ENCODE peak calls at places on chromosome 9, in four cellular contexts. One of them, this sample, is unnamed.

GRCh38 chr9:128470560-128470959 is 14.8 kb downstream of the ODF2 start:
- DNase-seq in GM12878: no peak
- DNase-seq in HepG2: no peak
- DNase-seq in K562: no peak
- DNase-seq in this sample: no peak

GRCh38 chr9:981491-981898 is 5.0 kb downstream of the DMRT3 start:
- DNase-seq in GM12878: no peak
- DNase-seq in HepG2: no peak
- DNase-seq in K562: no peak
- DNase-seq in this sample: no peak

GRCh38 chr9:106420511-106420944 is 442.4 kb upstream of the ZNF462 start:
- DNase-seq in GM12878: peak; percentile 76
- DNase-seq in HepG2: no peak
- DNase-seq in K562: no peak
- DNase-seq in this sample: no peak

GRCh38 chr9:591292-591691 is 250.2 kb upstream of the DMRT1 start:
- DNase-seq in GM12878: no peak
- DNase-seq in HepG2: no peak
- DNase-seq in K562: no peak
- DNase-seq in this sample: no peak

GRCh38 chr9:114448706-114449105 is 56.6 kb downstream of the WHRN start:
- DNase-seq in GM12878: no peak
- DNase-seq in HepG2: no peak
- DNase-seq in K562: no peak
- DNase-seq in this sample: no peak

GRCh38 chr9:108776920-108777650 is 78.7 kb downstream of the ACTL7B start:
- DNase-seq in GM12878: no peak
- DNase-seq in HepG2: peak; percentile 81
- DNase-seq in K562: no peak
- DNase-seq in this sample: no peak

GRCh38 chr9:108586451-108586850 is 269.3 kb downstream of the ACTL7B start:
- DNase-seq in GM12878: no peak
- DNase-seq in HepG2: no peak
- DNase-seq in K562: no peak
- DNase-seq in this sample: no peak

GRCh38 chr9:131685753-131686706 is 53.8 kb downstream of the RAPGEF1 start:
- DNase-seq in GM12878: no peak
- DNase-seq in HepG2: no peak
- DNase-seq in K562: no peak
- DNase-seq in this sample: no peak

GRCh38 chr9:81968026-81968425 is 20.5 kb upstream of the SPATA31D1 start:
- DNase-seq in GM12878: no peak
- DNase-seq in HepG2: no peak
- DNase-seq in K562: no peak
- DNase-seq in this sample: no peak

GRCh38 chr9:13721481-13722235 is 442.2 kb upstream of the MPDZ start:
- DNase-seq in GM12878: no peak
- DNase-seq in HepG2: no peak
- DNase-seq in K562: no peak
- DNase-seq in this sample: no peak

GRCh38 chr9:7067169-7067568 is 309.4 kb downstream of the KDM4C start:
- DNase-seq in GM12878: no peak
- DNase-seq in HepG2: no peak
- DNase-seq in K562: peak; percentile 63
- DNase-seq in this sample: no peak

GRCh38 chr9:77707696-77708095 is 59.6 kb upstream of the GNA14 start:
- DNase-seq in GM12878: no peak
- DNase-seq in HepG2: peak; percentile 62
- DNase-seq in K562: no peak
- DNase-seq in this sample: no peak

GRCh38 chr9:91746904-91747303 is 203.1 kb downstream of the ROR2 start:
- DNase-seq in GM12878: no peak
- DNase-seq in HepG2: no peak
- DNase-seq in K562: peak; percentile 58
- DNase-seq in this sample: no peak
- TF ChIP-seq BHLHE40 in GM12878: no peak
- TF ChIP-seq BHLHE40 in HepG2: no peak
- TF ChIP-seq BHLHE40 in K562: peak; percentile 61
- TF ChIP-seq BHLHE40 in this sample: no peak

DNA sequence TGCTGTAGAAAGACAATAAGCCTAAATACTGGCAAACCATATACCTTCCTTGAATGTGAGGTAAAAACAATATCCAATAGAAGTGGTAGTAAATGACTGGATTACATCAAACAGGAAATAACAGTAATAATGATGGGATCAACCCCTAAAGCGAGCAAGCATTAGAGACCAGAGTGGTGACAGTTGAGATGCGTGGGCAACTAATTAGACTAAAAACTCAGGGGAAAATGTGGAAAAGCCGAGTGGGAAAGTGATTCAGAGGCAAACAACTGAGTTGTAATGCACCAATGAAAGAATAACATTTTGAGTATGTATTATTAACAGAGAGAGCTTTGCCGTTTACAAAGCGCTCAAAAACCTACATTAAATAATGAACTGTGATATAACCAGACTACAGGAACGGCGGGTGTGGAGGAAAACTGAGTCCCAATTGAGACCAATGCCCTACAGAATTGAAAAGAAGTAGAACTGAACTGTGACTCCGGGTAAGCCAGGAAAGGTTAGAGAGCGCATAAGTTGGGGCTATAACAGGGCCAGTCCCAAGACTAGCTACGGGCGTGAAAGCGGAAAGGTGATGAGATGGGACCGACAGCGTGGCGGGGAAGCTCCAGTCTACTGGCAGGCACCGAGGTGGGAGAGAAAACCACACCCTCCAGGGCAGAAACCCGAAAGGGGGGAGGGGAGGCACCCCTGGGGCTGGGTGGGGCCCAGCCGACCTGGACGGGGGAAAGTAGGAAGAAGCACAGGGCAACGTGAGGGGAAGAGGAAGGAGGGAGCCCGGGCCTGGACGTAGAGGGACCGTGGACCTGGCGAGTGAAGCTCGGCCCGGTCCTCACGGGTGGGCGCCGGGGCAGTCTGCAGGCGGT is 590 bp downstream of the UBAP2 start:
- DNase-seq in GM12878: no peak
- DNase-seq in HepG2: peak; percentile 29
- DNase-seq in K562: peak; percentile 78
- DNase-seq in this sample: peak; percentile 43
- TF ChIP-seq FOXM1 in GM12878: no peak
- TF ChIP-seq FOXM1 in HepG2: no peak
- TF ChIP-seq FOXM1 in K562: no peak
- TF ChIP-seq FOXM1 in this sample: no peak

DNA sequence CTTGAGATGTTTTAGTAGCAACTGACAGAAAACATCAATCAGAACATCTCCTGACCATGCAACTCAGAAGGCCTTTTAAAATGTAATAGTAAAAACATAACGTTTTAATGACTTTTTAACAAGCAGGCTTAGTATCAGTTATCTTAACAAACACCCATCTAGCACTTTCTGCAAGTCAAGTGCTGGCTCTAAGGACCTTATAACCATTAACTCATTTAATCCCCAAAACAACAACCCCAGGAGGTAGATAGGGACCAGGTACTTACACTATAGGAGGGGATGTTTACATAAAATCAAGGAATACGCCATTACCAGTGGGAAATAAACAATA is 41.8 kb downstream of the ROR2 start:
- DNase-seq in GM12878: no peak
- DNase-seq in HepG2: no peak
- DNase-seq in K562: no peak
- DNase-seq in this sample: no peak
- TF ChIP-seq FOXK2 in GM12878: no peak
- TF ChIP-seq FOXK2 in HepG2: no peak
- TF ChIP-seq FOXK2 in K562: no peak
- TF ChIP-seq FOXK2 in this sample: no peak

DNA sequence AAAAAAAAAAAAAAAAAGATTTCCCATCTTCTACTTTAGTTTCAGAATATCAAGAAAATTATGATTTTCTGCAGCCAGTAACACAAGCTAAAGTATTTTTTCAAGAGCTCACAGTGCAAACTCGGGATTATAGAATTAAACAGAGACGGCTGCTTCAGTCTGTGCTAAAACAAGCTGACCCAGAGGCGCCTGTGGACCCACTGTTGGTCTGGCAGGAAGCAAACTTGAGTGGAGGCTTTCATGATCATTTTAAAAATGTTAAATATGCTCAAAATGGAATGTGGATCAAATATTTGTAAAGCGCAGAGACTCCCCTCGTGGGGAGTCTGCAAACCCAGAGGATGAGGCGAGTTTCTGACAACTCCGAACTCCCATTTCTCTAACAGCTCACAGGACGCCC is 13.0 kb downstream of the ROR2 start:
- DNase-seq in GM12878: no peak
- DNase-seq in HepG2: no peak
- DNase-seq in K562: no peak
- DNase-seq in this sample: no peak
- TF ChIP-seq BHLHE40 in GM12878: no peak
- TF ChIP-seq BHLHE40 in HepG2: no peak
- TF ChIP-seq BHLHE40 in K562: no peak
- TF ChIP-seq BHLHE40 in this sample: no peak

GRCh38 chr9:121748080-121748479 is 96.6 kb downstream of the DAB2IP start:
- DNase-seq in GM12878: no peak
- DNase-seq in HepG2: no peak
- DNase-seq in K562: no peak
- DNase-seq in this sample: no peak
- TF ChIP-seq FOXM1 in GM12878: no peak
- TF ChIP-seq FOXM1 in HepG2: no peak
- TF ChIP-seq FOXM1 in K562: no peak
- TF ChIP-seq FOXM1 in this sample: no peak

GRCh38 chr9:21964925-21965385 is 29.2 kb downstream of the CDKN2A start:
- DNase-seq in GM12878: no peak
- DNase-seq in HepG2: no peak
- DNase-seq in K562: no peak
- DNase-seq in this sample: no peak
- TF ChIP-seq FOXK2 in GM12878: no peak
- TF ChIP-seq FOXK2 in HepG2: no peak
- TF ChIP-seq FOXK2 in K562: no peak
- TF ChIP-seq FOXK2 in this sample: no peak

DNA sequence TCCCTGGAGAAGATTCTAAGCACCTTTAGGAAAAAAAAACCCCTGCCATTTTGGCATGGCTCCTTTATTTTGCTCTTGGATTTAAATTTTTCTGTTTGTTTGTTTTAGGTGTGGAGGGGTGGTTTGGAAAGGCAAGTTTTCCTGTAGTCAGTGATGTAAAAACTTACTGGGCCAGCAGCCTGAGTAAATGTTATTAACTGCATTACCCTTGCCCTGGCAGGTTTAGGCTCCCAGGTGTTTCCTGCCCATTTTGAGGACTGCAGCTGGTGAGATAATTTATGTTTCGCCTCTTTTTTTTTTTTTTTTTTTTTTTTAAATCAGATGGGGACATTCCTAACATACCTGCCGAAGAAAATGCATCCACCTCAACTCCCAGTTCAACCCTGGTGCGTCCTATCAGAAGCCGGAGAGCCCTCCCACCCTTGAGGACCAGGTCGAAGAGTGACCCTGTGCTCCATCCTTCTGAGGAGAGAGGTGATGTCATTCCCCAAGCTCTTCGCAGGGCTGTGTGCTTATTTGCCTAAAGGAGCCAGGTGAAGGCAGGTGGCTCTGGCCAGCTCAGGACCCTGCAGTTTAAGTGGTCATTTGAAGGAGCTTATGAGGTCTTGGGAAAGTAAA is 60.6 kb downstream of the ENTREP1 start:
- DNase-seq in GM12878: no peak
- DNase-seq in HepG2: no peak
- DNase-seq in K562: no peak
- DNase-seq in this sample: no peak
- TF ChIP-seq BHLHE40 in GM12878: no peak
- TF ChIP-seq BHLHE40 in HepG2: no peak
- TF ChIP-seq BHLHE40 in K562: no peak
- TF ChIP-seq BHLHE40 in this sample: no peak

GRCh38 chr9:94625835-94626234 is 13.5 kb downstream of the FBP1 start:
- DNase-seq in GM12878: no peak
- DNase-seq in HepG2: no peak
- DNase-seq in K562: no peak
- DNase-seq in this sample: no peak

GRCh38 chr9:94622087-94622486 is 17.2 kb downstream of the FBP1 start:
- DNase-seq in GM12878: no peak
- DNase-seq in HepG2: no peak
- DNase-seq in K562: no peak
- DNase-seq in this sample: no peak

GRCh38 chr9:94624621-94625020 is 14.7 kb downstream of the FBP1 start:
- DNase-seq in GM12878: no peak
- DNase-seq in HepG2: no peak
- DNase-seq in K562: no peak
- DNase-seq in this sample: no peak

GRCh38 chr9:94627287-94627686 is 12.0 kb downstream of the FBP1 start:
- DNase-seq in GM12878: no peak
- DNase-seq in HepG2: no peak
- DNase-seq in K562: no peak
- DNase-seq in this sample: no peak

DNA sequence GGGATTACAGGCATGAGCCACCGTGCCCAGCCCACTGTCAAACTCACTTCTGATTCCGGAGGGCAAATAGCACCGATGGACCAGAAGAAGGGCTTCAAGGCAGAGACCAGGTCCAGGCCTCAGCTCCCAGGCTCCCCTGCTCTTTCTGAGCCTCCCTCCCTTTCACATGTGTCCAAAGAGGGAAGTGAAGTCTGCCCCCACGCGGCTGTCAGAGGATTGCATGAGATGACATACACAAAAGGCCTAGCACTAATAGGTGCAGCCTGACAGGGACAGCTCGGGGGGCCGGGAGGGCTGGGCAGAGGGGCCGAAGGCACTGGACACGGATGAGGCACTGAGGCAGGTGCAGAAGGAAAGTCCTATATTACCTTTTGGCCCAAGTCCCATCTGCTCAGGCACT is 16.1 kb downstream of the FBP1 start:
- DNase-seq in GM12878: no peak
- DNase-seq in HepG2: peak; percentile 85
- DNase-seq in K562: peak; percentile 68
- DNase-seq in this sample: peak; percentile 77
- TF ChIP-seq FOXM1 in GM12878: no peak
- TF ChIP-seq FOXM1 in HepG2: no peak
- TF ChIP-seq FOXM1 in K562: no peak
- TF ChIP-seq FOXM1 in this sample: no peak

DNA sequence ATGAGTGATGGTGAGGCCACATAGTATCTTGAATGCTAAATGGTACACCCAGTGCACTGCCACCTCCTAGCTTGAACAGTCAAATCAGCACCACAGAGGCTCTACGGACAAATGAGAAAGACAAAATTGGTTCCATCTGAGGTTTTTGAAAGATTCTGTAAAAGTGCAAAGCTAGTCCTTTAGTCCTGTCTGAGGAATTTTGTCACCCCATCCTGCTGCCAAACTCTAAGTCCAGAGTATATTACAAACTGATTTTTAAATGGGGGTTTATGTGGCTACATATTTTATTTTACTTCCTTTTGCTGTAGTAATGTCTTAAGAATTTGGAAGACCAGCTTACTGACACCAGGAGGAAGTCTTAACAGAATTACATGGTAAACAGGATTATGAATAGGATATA is 7.7 kb downstream of the FREM1 start:
- DNase-seq in GM12878: no peak
- DNase-seq in HepG2: no peak
- DNase-seq in K562: no peak
- DNase-seq in this sample: no peak
- TF ChIP-seq FOXK2 in GM12878: no peak
- TF ChIP-seq FOXK2 in HepG2: no peak
- TF ChIP-seq FOXK2 in K562: no peak
- TF ChIP-seq FOXK2 in this sample: no peak

This sample was measured in HEK293T.